ENCODE peak calls at places on chromosomes 5 and 9, in nine cellular contexts. S is CMK; K is glomerular endothelial cell; T is choroid plexus epithelial cell; H is HFFc6; U is WTC11; Z is mucosa of descending colon; C is activated T-cell treated with anti-CD3 and anti-CD28 coated beads for 1 hour; E is effector CD8-positive, alpha-beta T cell. G is an unnamed sample.

GRCh38 chr5:14582797-14583137 is 1.2 kb downstream of the OTULINL start:
- DNase-seq in Z (no peak), K (no peak), U (no peak), T (no peak), C (no peak), E (no peak), S (no peak), H (no peak), G (no peak)

GRCh38 chr9:18549772-18550171 is 75.8 kb downstream of the ADAMTSL1 start:
- DNase-seq in Z (no peak), E (no peak), C (no peak), T (no peak), S (no peak), U (no peak), H (no peak), K (no peak), G (no peak)

GRCh38 chr9:128007566-128008138 is 26.9 kb upstream of the EEIG1 start:
- DNase-seq in S (peak), C (peak), K (peak), Z (peak), U (no peak), H (peak), E (peak), T (peak), G (peak)

GRCh38 chr5:31485376-31486207 is 46.3 kb downstream of the DROSHA start:
- DNase-seq in K (peak), E (no peak), S (no peak), T (no peak), Z (peak), C (no peak), H (no peak), U (no peak), G (no peak)

GRCh38 chr9:123364241-123364824 is 8.3 kb downstream of the CRB2 start:
- DNase-seq in K (no peak), H (no peak), T (no peak), S (no peak), U (no peak), Z (no peak), E (no peak), C (no peak), G (no peak)

GRCh38 chr9:92642041-92642451 is 27.9 kb downstream of the IPPK start:
- DNase-seq in S (no peak), H (no peak), Z (no peak), C (no peak), K (no peak), E (no peak), T (no peak), U (no peak), G (no peak)

GRCh38 chr5:15010936-15011335 is 139.4 kb upstream of the ANKH start:
- DNase-seq in T (peak), K (no peak), S (no peak), E (no peak), U (no peak), H (no peak), Z (no peak), C (no peak), G (no peak)

GRCh38 chr9:98989036-98990000 is 45.6 kb downstream of the COL15A1 start:
- DNase-seq in H (peak), Z (no peak), T (peak), U (no peak), E (no peak), K (no peak), C (no peak), S (no peak), G (no peak)

GRCh38 chr5:72064801-72065570 is 42.3 kb upstream of the MAP1B start:
- DNase-seq in S (no peak), T (no peak), K (no peak), U (peak), C (no peak), H (no peak), E (no peak), Z (no peak), G (no peak)

GRCh38 chr9:31776471-31776870 is 608.0 kb upstream of the ACO1 start:
- DNase-seq in S (no peak), H (no peak), K (no peak), E (no peak), U (no peak), C (no peak), Z (no peak), T (no peak), G (no peak)

GRCh38 chr5:144331361-144331760 is 160.7 kb downstream of the KCTD16 start:
- DNase-seq in H (no peak), S (no peak), U (no peak), Z (no peak), K (no peak), C (no peak), T (no peak), E (no peak), G (no peak)

GRCh38 chr9:82036101-82036500 is 47.5 kb downstream of the SPATA31D1 start:
- DNase-seq in Z (no peak), T (no peak), K (no peak), S (no peak), C (no peak), H (no peak), E (no peak), U (no peak), G (no peak)

GRCh38 chr9:91154686-91155085 is 207.0 kb downstream of the AUH start:
- DNase-seq in U (no peak), Z (no peak), H (no peak), K (no peak), T (no peak), C (no peak), S (no peak), E (no peak), G (no peak)

GRCh38 chr9:73199886-73200285 is 48.2 kb downstream of the ANXA1 start:
- DNase-seq in H (no peak), S (no peak), E (no peak), C (no peak), Z (no peak), U (peak), K (no peak), T (peak), G (peak)

GRCh38 chr9:89592963-89593775 is 11.6 kb upstream of the GADD45G start:
- DNase-seq in Z (no peak), T (peak), H (peak), S (no peak), C (no peak), K (no peak), U (peak), E (no peak), G (no peak)

G was measured in activated naive CD4-positive, alpha-beta T cell treated with anti-CD3 and anti-CD28 coated beads for 36 hours.